ENCODE peak calls at places on chromosomes 4 and X, in six cellular contexts. F is cardiac fibroblast, U is right atrium auricular region, C is A549, R is NCI-H2081, P is fibroblast of pulmonary artery. Y is an unnamed sample.

GRCh38 chrX:14354541-14354940 is 174.8 kb upstream of the GLRA2 start:
- DNase-seq in F (no peak), U (no peak), C (no peak), R (no peak), P (peak), Y (no peak)

GRCh38 chr4:105956566-105956965 is 61.3 kb downstream of the NPNT start:
- DNase-seq in F (no peak), U (no peak), C (no peak), R (no peak), P (no peak), Y (no peak)

GRCh38 chr4:110622841-110623709 is at the start of gene PITX2:
- DNase-seq in F (peak), U (peak), C (no peak), R (no peak), P (peak), Y (peak)

GRCh38 chrX:27590044-27590443 is at the start of gene DCAF8L2:
- DNase-seq in F (no peak), U (no peak), C (no peak), R (no peak), P (no peak), Y (no peak)

GRCh38 chrX:109270580-109271484 is 211.1 kb downstream of the GUCY2F start:
- DNase-seq in F (peak), U (no peak), C (no peak), R (no peak), P (peak), Y (no peak)

GRCh38 chr4:41256740-41257256 is at the start of gene UCHL1:
- DNase-seq in F (peak), U (no peak), C (peak), R (peak), P (peak), Y (peak)

GRCh38 chr4:113293673-113294072 is 244.2 kb downstream of the ANK2 start:
- DNase-seq in F (peak), U (no peak), C (no peak), R (no peak), P (peak), Y (no peak)

GRCh38 chrX:69988955-69989394 is 60.8 kb downstream of the AWAT2 start:
- DNase-seq in F (peak), U (no peak), C (no peak), R (no peak), P (peak), Y (peak)

GRCh38 chrX:77493677-77494553 is 46.7 kb downstream of the FGF16 start:
- DNase-seq in F (peak), U (no peak), C (peak), R (no peak), P (peak), Y (no peak)

GRCh38 chr4:128220286-128221235 is 67.1 kb downstream of the PGRMC2 start:
- DNase-seq in F (peak), U (no peak), C (peak), R (peak), P (peak), Y (peak)

GRCh38 chr4:121096629-121097028 is 24.3 kb upstream of the NDNF start:
- DNase-seq in F (peak), U (no peak), C (peak), R (peak), P (peak), Y (peak)

GRCh38 chrX:72358313-72358712 is 52.6 kb upstream of the CITED1 start:
- DNase-seq in F (peak), U (no peak), C (no peak), R (no peak), P (peak), Y (no peak)

GRCh38 chr4:17236686-17237085 is 275.2 kb downstream of the QDPR start:
- DNase-seq in F (peak), U (no peak), C (no peak), R (no peak), P (peak), Y (no peak)

GRCh38 chr4:121212801-121213200 is 48.7 kb upstream of the TNIP3 start:
- DNase-seq in F (no peak), U (no peak), C (no peak), R (no peak), P (no peak), Y (no peak)

GRCh38 chr4:55910140-55910539 is 38.6 kb upstream of the CEP135 start:
- DNase-seq in F (peak), U (no peak), C (no peak), R (no peak), P (peak), Y (no peak)

GRCh38 chr4:56909083-56909981 is 1.6 kb downstream of the REST start:
- DNase-seq in F (peak), U (peak), C (peak), R (no peak), P (peak), Y (peak)

GRCh38 chr4:122584517-122584916 is 36.3 kb downstream of the IL21 start:
- DNase-seq in F (peak), U (no peak), C (no peak), R (no peak), P (peak), Y (peak)

GRCh38 chrX:23900220-23900797 is 7.4 kb downstream of the APOO start:
- DNase-seq in F (no peak), U (no peak), C (peak), R (no peak), P (no peak), Y (no peak)

GRCh38 chrX:1587161-1587560 is 4.2 kb upstream of the AKAP17A start:
- DNase-seq in F (no peak), U (peak), C (no peak), R (no peak), P (no peak), Y (no peak)

GRCh38 chr4:87930629-87931028 is 44.9 kb upstream of the SPP1 start:
- DNase-seq in F (no peak), U (no peak), C (no peak), R (no peak), P (no peak), Y (no peak)

GRCh38 chr4:185265942-185266341 is 56.5 kb downstream of the SNX25 start:
- DNase-seq in F (no peak), U (no peak), C (no peak), R (no peak), P (no peak), Y (no peak)

GRCh38 chr4:173433447-173433846 is 34.5 kb upstream of the SCRG1 start:
- DNase-seq in F (no peak), U (no peak), C (no peak), R (no peak), P (no peak), Y (no peak)

GRCh38 chr4:111960241-111960667 is 185.0 kb upstream of the FAM241A start:
- DNase-seq in F (no peak), U (no peak), C (peak), R (no peak), P (peak), Y (peak)

GRCh38 chrX:132412208-132412607 is 76.6 kb downstream of the MBNL3 start:
- DNase-seq in F (no peak), U (no peak), C (no peak), R (no peak), P (no peak), Y (no peak)

GRCh38 chr4:26023191-26023972 is 109.4 kb downstream of the SMIM20 start:
- DNase-seq in F (peak), U (no peak), C (no peak), R (no peak), P (no peak), Y (no peak)

GRCh38 chrX:123153846-123154335 is 30.2 kb upstream of the GRIA3 start:
- DNase-seq in F (no peak), U (no peak), C (no peak), R (no peak), P (no peak), Y (no peak)

GRCh38 chr4:81512371-81512770 is 40.7 kb upstream of the RASGEF1B start:
- DNase-seq in F (no peak), U (no peak), C (no peak), R (no peak), P (no peak), Y (no peak)

GRCh38 chrX:24601858-24602257 is 45.3 kb downstream of the PCYT1B start:
- DNase-seq in F (no peak), U (no peak), C (no peak), R (no peak), P (no peak), Y (no peak)

GRCh38 chr4:13024147-13025105 is 459.7 kb downstream of the RAB28 start:
- DNase-seq in F (no peak), U (no peak), C (no peak), R (no peak), P (no peak), Y (no peak)

GRCh38 chr4:159400782-159401712 is 298.2 kb downstream of the RAPGEF2 start:
- DNase-seq in F (peak), U (no peak), C (no peak), R (no peak), P (peak), Y (no peak)

GRCh38 chr4:22500831-22501714 is 14.8 kb downstream of the ADGRA3 start:
- DNase-seq in F (no peak), U (no peak), C (peak), R (no peak), P (peak), Y (peak)

GRCh38 chr4:52250124-52250523 is 199.0 kb downstream of the SPATA18 start:
- DNase-seq in F (peak), U (peak), C (no peak), R (no peak), P (peak), Y (no peak)

GRCh38 chrX:18875256-18875878 is 108.5 kb downstream of the PHKA2 start:
- DNase-seq in F (no peak), U (no peak), C (no peak), R (no peak), P (no peak), Y (no peak)